ENCODE peak calls at places on chromosomes 3 and 15, in nine cellular contexts. F is NCI-H2029; C is HEK293T; U is CD8-positive, alpha-beta T cell; X is AML-193; P is iris pigment epithelial cell; K is GM04504; G is stimulated activated CD4-positive, alpha-beta T cell treated with anti-CD3 and anti-CD28 coated beads, Interleukin-4, amount 100 ng/mL, for 48 hours; I is HCT116. L is an unnamed sample.

GRCh38 chr3:183129243-183129642 is 29.9 kb upstream of the MCCC1 start:
- DNase-seq in F (no peak), C (no peak), U (no peak), X (no peak), P (no peak), K (no peak), G (no peak), I (peak), L (no peak)

GRCh38 chr3:111751961-111752360 is 107.1 kb upstream of the PHLDB2 start:
- DNase-seq in F (no peak), C (no peak), U (no peak), X (no peak), P (peak), K (no peak), G (no peak), I (no peak), L (no peak)

GRCh38 chr3:66302288-66302687 is 81.5 kb downstream of the SLC25A26 start:
- DNase-seq in F (no peak), C (no peak), U (no peak), X (no peak), P (no peak), K (no peak), G (no peak), I (no peak), L (no peak)

GRCh38 chr3:177338697-177339219 is 141.5 kb upstream of the TBL1XR1 start:
- DNase-seq in F (no peak), C (no peak), U (no peak), X (peak), P (peak), K (no peak), G (no peak), I (no peak), L (no peak)

GRCh38 chr3:58179235-58180098 is 31.3 kb downstream of the DNASE1L3 start:
- DNase-seq in F (no peak), C (no peak), U (no peak), X (no peak), P (no peak), K (no peak), G (no peak), I (no peak), L (no peak)

GRCh38 chr3:182612332-182612731 is 181.0 kb upstream of the ATP11B start:
- DNase-seq in F (no peak), C (no peak), U (no peak), X (no peak), P (no peak), K (no peak), G (no peak), I (no peak), L (no peak)

GRCh38 chr15:67883228-67883773 is 43.5 kb upstream of the RNU6-1 start:
- DNase-seq in F (no peak), C (no peak), U (no peak), X (no peak), P (no peak), K (no peak), G (no peak), I (no peak), L (no peak)

GRCh38 chr3:41060106-41060505 is 139.2 kb upstream of the CTNNB1 start:
- DNase-seq in F (no peak), C (no peak), U (no peak), X (no peak), P (no peak), K (no peak), G (no peak), I (no peak), L (no peak)

GRCh38 chr3:134992586-134992985 is 197.5 kb downstream of the EPHB1 start:
- DNase-seq in F (peak), C (no peak), U (no peak), X (no peak), P (no peak), K (no peak), G (no peak), I (no peak), L (no peak)

GRCh38 chr3:64539451-64540196 is 148.2 kb downstream of the ADAMTS9 start:
- DNase-seq in F (no peak), C (no peak), U (no peak), X (no peak), P (peak), K (peak), G (no peak), I (no peak), L (no peak)

GRCh38 chr3:142447852-142448315 is at the start of gene XRN1:
- DNase-seq in F (peak), C (peak), U (peak), X (peak), P (peak), K (peak), G (peak), I (peak), L (peak)

GRCh38 chr3:172187511-172187910 is 148.1 kb downstream of the FNDC3B start:
- DNase-seq in F (no peak), C (no peak), U (no peak), X (no peak), P (no peak), K (no peak), G (no peak), I (no peak), L (no peak)

GRCh38 chr3:120289636-120290035 is 4.6 kb upstream of the GPR156 start:
- DNase-seq in F (no peak), C (no peak), U (no peak), X (no peak), P (no peak), K (no peak), G (no peak), I (no peak), L (no peak)

GRCh38 chr15:86595741-86596140 is 516.1 kb downstream of the AGBL1 start:
- DNase-seq in F (no peak), C (no peak), U (no peak), X (no peak), P (no peak), K (no peak), G (no peak), I (no peak), L (no peak)

GRCh38 chr3:165195226-165195625 is 958 bp downstream of the SLITRK3 start:
- DNase-seq in F (no peak), C (peak), U (no peak), X (no peak), P (no peak), K (no peak), G (no peak), I (no peak), L (no peak)

GRCh38 chr15:101029971-101030661 is 111.0 kb downstream of the LRRK1 start:
- DNase-seq in F (no peak), C (no peak), U (no peak), X (no peak), P (no peak), K (no peak), G (no peak), I (no peak), L (no peak)